ENCODE peak calls at places on chromosomes 5 and 9, in five cellular contexts. L is dermis microvascular lymphatic vessel endothelial cell, A is iPS DF 6.9, C is brain microvascular endothelial cell, M is AG10803. W is an unnamed sample.

GRCh38 chr5:176819476-176819875 is 9.1 kb downstream of the UNC5A start:
- DNase-seq in L (no peak), A (no peak), M (no peak), C (no peak), W (no peak)

GRCh38 chr9:36940881-36941280 is 93.2 kb downstream of the PAX5 start:
- DNase-seq in M (no peak), A (no peak), L (no peak), C (no peak), W (no peak)

GRCh38 chr5:122673343-122673742 is 101.5 kb upstream of the SNX2 start:
- DNase-seq in M (peak), C (peak), A (no peak), L (no peak), W (no peak)

GRCh38 chr5:76673125-76673524 is 42.8 kb upstream of the F2R start:
- DNase-seq in M (no peak), A (no peak), C (no peak), L (no peak), W (peak)

GRCh38 chr9:134208310-134208841 is 44.0 kb upstream of the RNU6ATAC start:
- DNase-seq in L (peak), M (no peak), A (no peak), C (no peak), W (no peak)

GRCh38 chr9:132443951-132444615 is 34.1 kb downstream of the CFAP77 start:
- DNase-seq in L (no peak), C (no peak), M (no peak), A (no peak), W (no peak)

GRCh38 chr5:122805481-122805880 is 30.6 kb downstream of the SNX2 start:
- DNase-seq in A (no peak), M (peak), C (peak), L (no peak), W (no peak)

GRCh38 chr9:16871358-16872151 is 1.1 kb upstream of the BNC2 start:
- DNase-seq in L (no peak), C (peak), A (no peak), M (peak), W (no peak)

GRCh38 chr5:132425975-132426524 is 56.5 kb downstream of the SLC22A5 start:
- DNase-seq in L (no peak), M (no peak), C (no peak), A (no peak), W (no peak)

GRCh38 chr9:70466976-70467551 is 52.6 kb upstream of the KLF9 start:
- DNase-seq in C (peak), M (peak), A (no peak), L (no peak), W (no peak)

GRCh38 chr5:135487839-135488514 is 35.8 kb upstream of the TIFAB start:
- DNase-seq in C (no peak), M (no peak), A (no peak), L (no peak), W (no peak)

GRCh38 chr5:98163796-98164493 is 609.5 kb upstream of the RGMB start:
- DNase-seq in A (no peak), C (peak), L (no peak), M (no peak), W (no peak)

GRCh38 chr5:179258001-179258921 is 87.0 kb downstream of the ADAMTS2 start:
- DNase-seq in L (no peak), C (no peak), M (no peak), A (no peak), W (no peak)

GRCh38 chr5:61386062-61386800 is 54.2 kb downstream of the ZSWIM6 start:
- DNase-seq in M (no peak), L (no peak), A (no peak), C (no peak), W (peak)

GRCh38 chr9:27645166-27645840 is 72.0 kb upstream of the C9orf72 start:
- DNase-seq in L (no peak), A (no peak), M (no peak), C (no peak), W (no peak)

GRCh38 chr9:93593144-93593655 is 16.8 kb downstream of the PHF2 start:
- DNase-seq in M (peak), L (no peak), C (no peak), A (no peak), W (no peak)

GRCh38 chr9:110410926-110411325 is 73.3 kb upstream of the TXNDC8 start:
- DNase-seq in M (no peak), C (no peak), L (no peak), A (no peak), W (no peak)

GRCh38 chr5:136027316-136027715 is 1.5 kb upstream of the TGFBI start:
- DNase-seq in L (no peak), A (no peak), C (no peak), M (no peak), W (no peak)

GRCh38 chr9:31807574-31808256 is 576.7 kb upstream of the ACO1 start:
- DNase-seq in M (no peak), L (no peak), A (no peak), C (no peak), W (peak)

GRCh38 chr5:166957763-166958162 is 1333.7 kb upstream of the WWC1 start:
- DNase-seq in L (no peak), M (no peak), C (no peak), A (no peak), W (no peak)

GRCh38 chr5:141855265-141856029 is 22.8 kb downstream of the PCDH1 start:
- DNase-seq in L (peak), C (no peak), A (no peak), M (no peak), W (no peak)

GRCh38 chr5:98902733-98903132 is 26.1 kb downstream of the CHD1 start:
- DNase-seq in M (peak), A (no peak), L (no peak), C (no peak), W (no peak)

GRCh38 chr9:88953401-88954029 is 37.8 kb upstream of the S1PR3 start:
- DNase-seq in L (no peak), C (peak), A (no peak), M (peak), W (peak)

GRCh38 chr5:84303315-84303714 is 81.4 kb downstream of the EDIL3 start:
- DNase-seq in C (no peak), A (no peak), L (no peak), M (peak), W (no peak)

GRCh38 chr5:7759257-7759871 is 91.6 kb downstream of the CFAP90 start:
- DNase-seq in A (no peak), M (peak), L (no peak), C (no peak), W (no peak)

GRCh38 chr9:97907051-97907450 is 15.2 kb downstream of the TRMO start:
- DNase-seq in A (no peak), C (no peak), L (no peak), M (no peak), W (no peak)

GRCh38 chr5:173454764-173455598 is 126.8 kb upstream of the STC2 start:
- DNase-seq in C (peak), L (no peak), A (no peak), M (peak), W (peak)

GRCh38 chr5:90408571-90409317 is 812 bp downstream of the CETN3 start:
- DNase-seq in A (no peak), L (no peak), C (no peak), M (no peak), W (peak)

GRCh38 chr5:32332971-32333370 is 20.2 kb upstream of the MTMR12 start:
- DNase-seq in A (no peak), M (no peak), L (no peak), C (no peak), W (no peak)

GRCh38 chr5:115351356-115352195 is 55.1 kb upstream of the CCDC112 start:
- DNase-seq in C (peak), M (peak), A (no peak), L (no peak), W (no peak)

GRCh38 chr5:65954200-65954599 is 27.8 kb downstream of the ERBIN start:
- DNase-seq in L (no peak), M (no peak), C (no peak), A (no peak), W (no peak)

GRCh38 chr9:71762900-71763653 is 5.2 kb downstream of the CEMIP2 start:
- DNase-seq in A (no peak), C (peak), M (peak), L (no peak), W (peak)

GRCh38 chr5:155727512-155728145 is 599.3 kb upstream of the SGCD start:
- DNase-seq in M (peak), C (no peak), L (no peak), A (no peak), W (no peak)

GRCh38 chr9:91187311-91187964 is 174.3 kb downstream of the AUH start:
- DNase-seq in A (no peak), C (no peak), L (no peak), M (no peak), W (no peak)

GRCh38 chr9:84742261-84742660 is 72.7 kb downstream of the NTRK2 start:
- DNase-seq in C (no peak), L (no peak), M (no peak), A (no peak), W (no peak)

GRCh38 chr9:14251146-14252071 is 62.5 kb downstream of the NFIB start:
- DNase-seq in C (peak), L (no peak), A (no peak), M (peak), W (peak)

GRCh38 chr9:93679536-93680444 is 103.4 kb downstream of the PHF2 start:
- DNase-seq in M (no peak), L (no peak), A (no peak), C (no peak), W (no peak)

GRCh38 chr9:35516481-35516880 is 26.6 kb downstream of the RUSC2 start:
- DNase-seq in L (no peak), M (peak), A (no peak), C (peak), W (no peak)

W was measured in HepG2.